ENCODE peak calls at places on chromosomes 2 and 18, in five cellular contexts. R is adrenal gland, X is MM.1S, M is tibial artery, Z is hepatocyte. F is an unnamed sample.
A peak's percentile ranks its signal among the peaks of the same experiment; 100 is the strongest.

GRCh38 chr2:9423922-9424272 is 443 bp downstream of the CPSF3 start:
- DNase-seq in R (peak; percentile 58), X (peak; percentile 53), M (no peak), Z (no peak), F (no peak)

GRCh38 chr2:71608441-71608840 is 155.1 kb downstream of the DYSF start:
- DNase-seq in R (peak; percentile 38), X (no peak), M (peak; percentile 8), Z (no peak), F (no peak)

GRCh38 chr2:16507655-16508054 is 158.0 kb downstream of the CYRIA start:
- DNase-seq in R (no peak), X (no peak), M (no peak), Z (peak; percentile 23), F (peak; percentile 17)

GRCh38 chr2:66919286-66919685 is 477.8 kb upstream of the ETAA1 start:
- DNase-seq in R (no peak), X (no peak), M (no peak), Z (no peak), F (no peak)

GRCh38 chr2:121910139-121910538 is 154.7 kb downstream of the TSN start:
- DNase-seq in R (no peak), X (no peak), M (no peak), Z (no peak), F (no peak)

GRCh38 chr2:69642709-69643601 is 584 bp downstream of the AAK1 start:
- DNase-seq in R (peak; percentile 87), X (peak; percentile 80), M (peak; percentile 50), Z (peak; percentile 76), F (peak; percentile 62)

GRCh38 chr2:3575534-3576324 is 669 bp downstream of the RPS7 start:
- DNase-seq in R (peak; percentile 57), X (peak; percentile 30), M (no peak), Z (peak; percentile 29), F (peak; percentile 15)

GRCh38 chr2:207619764-207620203 is 5.4 kb downstream of the METTL21A start:
- DNase-seq in R (no peak), X (no peak), M (no peak), Z (no peak), F (no peak)

GRCh38 chr2:138275881-138276280 is 225.7 kb upstream of the SPOPL start:
- DNase-seq in R (no peak), X (no peak), M (no peak), Z (peak; percentile 41), F (no peak)

GRCh38 chr2:210188755-210189154 is 17.5 kb upstream of the KANSL1L start:
- DNase-seq in R (no peak), X (no peak), M (no peak), Z (no peak), F (no peak)

GRCh38 chr2:176368349-176368748 is 99.1 kb downstream of the MTX2 start:
- DNase-seq in R (no peak), X (no peak), M (no peak), Z (no peak), F (no peak)
- H3K27ac ChIP-seq in R (no peak overlapping the region), X (no peak overlapping the region), M (no peak overlapping the region), Z (no peak overlapping the region), F (no peak overlapping the region)

GRCh38 chr2:200365209-200365608 is 58.7 kb downstream of the SPATS2L start:
- DNase-seq in R (no peak), X (no peak), M (no peak), Z (no peak), F (no peak)

GRCh38 chr2:200364620-200365019 is 58.1 kb downstream of the SPATS2L start:
- DNase-seq in R (no peak), X (no peak), M (no peak), Z (no peak), F (peak; percentile 30)

GRCh38 chr2:200362202-200362917 is 55.9 kb downstream of the SPATS2L start:
- DNase-seq in R (no peak), X (no peak), M (no peak), Z (no peak), F (no peak)

GRCh38 chr2:200363279-200363678 is 56.8 kb downstream of the SPATS2L start:
- DNase-seq in R (no peak), X (no peak), M (no peak), Z (no peak), F (no peak)

DNA sequence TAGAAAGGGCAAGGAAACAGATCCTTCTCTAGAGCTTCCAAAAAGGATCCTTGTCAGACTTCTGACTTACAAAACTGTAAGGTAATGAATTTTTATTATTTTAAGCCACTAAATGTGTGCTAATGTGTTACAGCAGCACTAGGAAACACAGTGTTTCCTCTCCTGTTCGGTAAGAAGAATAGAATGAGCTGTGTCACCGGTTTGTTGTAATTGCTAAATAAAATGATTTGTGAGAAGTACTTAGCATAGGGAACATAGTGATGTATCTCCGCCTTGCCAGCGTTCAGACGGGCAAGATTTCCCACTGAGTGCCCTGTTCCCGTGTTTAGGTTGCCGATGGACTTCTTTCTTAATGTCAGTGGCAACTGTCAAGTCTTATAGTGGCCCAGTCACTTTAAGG is 57.6 kb downstream of the SPATS2L start:
- DNase-seq in R (no peak), X (no peak), M (no peak), Z (no peak), F (no peak)
- H3K4me1 ChIP-seq in R (peaks cover 38% of the 10 kb centered on the region), X (no peaks in the 10 kb centered on the region), M (no peaks in the 10 kb centered on the region), Z (peaks cover 9% of the 10 kb centered on the region), F (peaks cover 22% of the 10 kb centered on the region)

GRCh38 chr2:30385327-30385726 is 61.7 kb upstream of the LCLAT1 start:
- DNase-seq in R (no peak), X (no peak), M (no peak), Z (peak; percentile 64), F (peak; percentile 71)

GRCh38 chr2:30379481-30379880 is 67.6 kb upstream of the LCLAT1 start:
- DNase-seq in R (no peak), X (no peak), M (no peak), Z (no peak), F (no peak)

GRCh38 chr2:30375915-30376314 is 71.1 kb upstream of the LCLAT1 start:
- DNase-seq in R (no peak), X (no peak), M (no peak), Z (no peak), F (no peak)

GRCh38 chr2:30382995-30383394 is 64.1 kb upstream of the LCLAT1 start:
- DNase-seq in R (no peak), X (no peak), M (no peak), Z (no peak), F (peak; percentile 73)

DNA sequence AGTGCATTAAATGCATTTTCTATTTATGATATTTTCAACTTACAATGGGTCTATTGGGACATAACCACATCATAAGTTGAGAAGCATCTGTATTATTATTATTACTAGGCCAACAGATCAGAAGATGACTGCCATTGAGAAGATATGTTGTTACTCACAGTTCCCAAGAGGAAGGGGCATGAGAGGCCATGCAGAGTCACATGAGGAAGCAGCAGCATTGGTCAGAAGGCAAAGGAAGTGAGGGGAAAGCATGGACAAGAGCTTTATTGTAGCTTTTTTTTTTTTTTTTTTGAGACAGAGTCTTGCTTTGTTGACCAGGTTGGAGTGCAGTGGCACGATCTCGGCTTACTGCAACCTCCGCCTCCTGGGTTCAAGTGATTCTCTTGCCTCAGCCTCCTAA is 66.2 kb upstream of the LCLAT1 start:
- DNase-seq in R (no peak), X (no peak), M (no peak), Z (no peak), F (no peak)
- TF ChIP-seq CTCF in R (no peak), X (no peak), M (no peak), Z (no peak), F (no peak)

GRCh38 chr2:113013336-113013661 is 8.0 kb downstream of the IL36A start:
- DNase-seq in R (no peak), X (no peak), M (no peak), Z (no peak), F (no peak)

GRCh38 chr2:113010088-113010487 is 4.8 kb downstream of the IL36A start:
- DNase-seq in R (no peak), X (no peak), M (no peak), Z (no peak), F (no peak)

GRCh38 chr2:113014067-113014466 is 8.8 kb downstream of the IL36A start:
- DNase-seq in R (no peak), X (no peak), M (no peak), Z (no peak), F (no peak)

GRCh38 chr2:113011108-113011507 is 5.8 kb downstream of the IL36A start:
- DNase-seq in R (no peak), X (no peak), M (no peak), Z (no peak), F (no peak)

GRCh38 chr2:113012436-113013335 is 7.4 kb downstream of the IL36A start:
- DNase-seq in R (no peak), X (no peak), M (no peak), Z (peak; percentile 23), F (no peak)
- H3K27ac ChIP-seq in R (no peak overlapping the region), X (no peak overlapping the region), M (no peak overlapping the region), Z (no peak overlapping the region), F (no peak overlapping the region)

GRCh38 chr2:109264595-109265328 is 135.8 kb downstream of the SH3RF3 start:
- DNase-seq in R (no peak), X (no peak), M (peak; percentile 38), Z (peak; percentile 59), F (peak; percentile 74)

GRCh38 chr2:109265369-109265768 is 136.4 kb downstream of the SH3RF3 start:
- DNase-seq in R (no peak), X (no peak), M (peak; percentile 10), Z (no peak), F (no peak)

GRCh38 chr2:109266511-109266910 is 137.5 kb downstream of the SH3RF3 start:
- DNase-seq in R (no peak), X (no peak), M (no peak), Z (no peak), F (no peak)

GRCh38 chr2:109266998-109267854 is 138.2 kb downstream of the SH3RF3 start:
- DNase-seq in R (no peak), X (no peak), M (no peak), Z (no peak), F (no peak)

GRCh38 chr2:109265953-109266352 is 136.9 kb downstream of the SH3RF3 start:
- DNase-seq in R (no peak), X (no peak), M (no peak), Z (no peak), F (no peak)
- H3K4me1 ChIP-seq in R (peaks cover 26% of the 10 kb centered on the region), X (no peaks in the 10 kb centered on the region), M (no peaks in the 10 kb centered on the region), Z (peaks cover 28% of the 10 kb centered on the region), F (peaks cover 30% of the 10 kb centered on the region)

DNA sequence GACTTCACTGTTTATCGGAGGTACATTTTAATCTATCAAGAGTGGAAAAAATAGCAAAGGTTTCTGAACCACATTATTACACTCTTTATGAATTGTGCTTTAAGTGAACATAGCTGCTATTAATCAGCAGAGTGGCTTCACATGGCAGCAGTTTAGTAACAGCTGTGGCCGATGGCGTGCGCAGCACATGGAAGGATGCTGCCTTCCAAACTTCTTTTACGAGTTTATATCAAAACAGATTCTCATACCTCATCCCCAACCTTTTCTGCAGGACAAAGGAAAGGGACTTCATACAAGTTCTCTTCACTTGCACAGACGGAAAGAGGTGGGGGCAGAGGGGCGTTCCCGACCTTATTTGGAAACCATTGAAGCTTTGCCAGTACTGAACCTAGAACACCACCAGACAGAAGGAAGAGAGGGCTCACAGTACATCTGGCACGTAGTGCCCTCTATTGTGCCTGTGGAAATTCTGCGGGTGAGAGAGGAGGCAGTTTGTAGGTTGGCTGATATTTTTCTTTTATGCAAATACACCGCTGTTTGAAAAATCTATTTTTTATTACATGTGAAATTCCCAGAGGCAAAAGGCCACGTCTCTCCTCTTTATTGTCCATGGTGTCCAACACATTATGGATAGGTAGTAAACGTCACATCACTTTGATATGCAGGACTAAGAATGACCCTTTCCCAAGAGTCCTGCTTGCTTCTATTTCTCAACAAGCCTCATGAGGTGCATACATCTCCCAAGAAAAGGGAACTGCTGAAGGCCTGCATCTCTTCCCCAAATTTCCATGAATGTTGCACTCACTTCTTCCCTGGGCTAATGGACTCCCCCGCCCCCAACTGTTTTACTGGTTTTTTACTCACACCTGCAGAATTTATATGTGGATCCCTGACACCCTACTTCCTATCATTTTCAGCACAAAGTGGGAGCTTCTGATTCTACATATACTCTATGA is 31.4 kb downstream of the COLEC12 start:
- DNase-seq in R (no peak), X (no peak), M (no peak), Z (no peak), F (no peak)
- TF ChIP-seq CTCF in R (no peak), X (no peak), M (no peak), Z (no peak), F (no peak)

GRCh38 chr2:215499330-215499729 is 63.5 kb upstream of the FN1 start:
- DNase-seq in R (no peak), X (no peak), M (no peak), Z (no peak), F (no peak)
- H3K27ac ChIP-seq in R (no peak overlapping the region), X (no peak overlapping the region), M (no peak overlapping the region), Z (peak overlapping the region; percentile 42), F (no peak overlapping the region)